ENCODE peak calls at places on chromosomes 12 and 14, in five cellular contexts. H is H1, O is IMR-90, I is neuronal stem cell, Y is mesenchymal stem cell. L is an unnamed sample.

GRCh38 chr12:70367268-70368141 is 1.4 kb downstream of the KCNMB4 start:
- DNase-seq in H (no peak), O (peak; percentile 11), I (peak; percentile 11), Y (peak; percentile 18), L (no peak)

GRCh38 chr14:105894978-105895881 is 368.8 kb downstream of the TMEM121 start:
- DNase-seq in H (no peak), O (no peak), I (no peak), Y (no peak), L (no peak)

GRCh38 chr14:74941676-74942097 is 13.7 kb downstream of the PGF start:
- DNase-seq in H (no peak), O (peak; percentile 57), I (no peak), Y (peak; percentile 63), L (no peak)

GRCh38 chr12:72234871-72235270 is 37.3 kb upstream of the TRHDE start:
- DNase-seq in H (no peak), O (peak; percentile 37), I (no peak), Y (no peak), L (no peak)

GRCh38 chr12:44960423-44960822 is 84.3 kb upstream of the NELL2 start:
- DNase-seq in H (no peak), O (no peak), I (no peak), Y (no peak), L (peak; percentile 31)

GRCh38 chr14:72906316-72906715 is 12.4 kb upstream of the DPF3 start:
- DNase-seq in H (no peak), O (peak; percentile 87), I (no peak), Y (peak; percentile 38), L (no peak)

GRCh38 chr12:49622501-49623141 is 740 bp upstream of the PRPF40B start:
- DNase-seq in H (no peak), O (peak; percentile 3), I (no peak), Y (no peak), L (peak; percentile 64)

GRCh38 chr14:71592361-71592760 is 339.9 kb upstream of the RGS6 start:
- DNase-seq in H (no peak), O (no peak), I (no peak), Y (no peak), L (no peak)

GRCh38 chr14:70722418-70722817 is 80.7 kb downstream of the TTC9 start:
- DNase-seq in H (no peak), O (no peak), I (no peak), Y (no peak), L (no peak)

GRCh38 chr12:121992059-121992879 is 29.4 kb upstream of the BCL7A start:
- DNase-seq in H (no peak), O (peak; percentile 99), I (no peak), Y (peak; percentile 94), L (no peak)

GRCh38 chr12:47378907-47379306 is 299.1 kb upstream of the AMIGO2 start:
- DNase-seq in H (no peak), O (peak; percentile 25), I (no peak), Y (no peak), L (no peak)

GRCh38 chr12:64699504-64700115 is 59.6 kb downstream of the GNS start:
- DNase-seq in H (no peak), O (no peak), I (no peak), Y (no peak), L (no peak)

GRCh38 chr12:29157486-29157946 is 8.4 kb downstream of the FAR2 start:
- DNase-seq in H (no peak), O (peak; percentile 33), I (no peak), Y (no peak), L (no peak)

GRCh38 chr14:61584258-61584657 is 111.1 kb upstream of the HIF1A start:
- DNase-seq in H (no peak), O (peak; percentile 92), I (no peak), Y (peak; percentile 92), L (no peak)

GRCh38 chr12:7869137-7869536 is 3.6 kb downstream of the SLC2A14 start:
- DNase-seq in H (no peak), O (peak; percentile 64), I (no peak), Y (no peak), L (no peak)

GRCh38 chr14:64410084-64410774 is 22.1 kb downstream of the MTHFD1 start:
- DNase-seq in H (no peak), O (peak; percentile 35), I (no peak), Y (peak; percentile 78), L (peak; percentile 66)

GRCh38 chr12:121494093-121494787 is 86.6 kb downstream of the KDM2B start:
- DNase-seq in H (peak; percentile 33), O (peak; percentile 33), I (peak; percentile 54), Y (peak; percentile 31), L (peak; percentile 78)

GRCh38 chr12:103841690-103842584 is 903 bp upstream of the NT5DC3 start:
- DNase-seq in H (peak; percentile 7), O (peak; percentile 76), I (peak; percentile 44), Y (peak; percentile 85), L (peak; percentile 90)

GRCh38 chr12:103839893-103840292 is 1.1 kb downstream of the NT5DC3 start:
- DNase-seq in H (no peak), O (no peak), I (no peak), Y (no peak), L (no peak)

GRCh38 chr12:103839103-103839502 is 1.9 kb downstream of the NT5DC3 start:
- DNase-seq in H (no peak), O (no peak), I (no peak), Y (no peak), L (no peak)

GRCh38 chr12:103840399-103840880 is 594 bp downstream of the NT5DC3 start:
- DNase-seq in H (no peak), O (peak; percentile 25), I (no peak), Y (peak; percentile 38), L (no peak)

DNA sequence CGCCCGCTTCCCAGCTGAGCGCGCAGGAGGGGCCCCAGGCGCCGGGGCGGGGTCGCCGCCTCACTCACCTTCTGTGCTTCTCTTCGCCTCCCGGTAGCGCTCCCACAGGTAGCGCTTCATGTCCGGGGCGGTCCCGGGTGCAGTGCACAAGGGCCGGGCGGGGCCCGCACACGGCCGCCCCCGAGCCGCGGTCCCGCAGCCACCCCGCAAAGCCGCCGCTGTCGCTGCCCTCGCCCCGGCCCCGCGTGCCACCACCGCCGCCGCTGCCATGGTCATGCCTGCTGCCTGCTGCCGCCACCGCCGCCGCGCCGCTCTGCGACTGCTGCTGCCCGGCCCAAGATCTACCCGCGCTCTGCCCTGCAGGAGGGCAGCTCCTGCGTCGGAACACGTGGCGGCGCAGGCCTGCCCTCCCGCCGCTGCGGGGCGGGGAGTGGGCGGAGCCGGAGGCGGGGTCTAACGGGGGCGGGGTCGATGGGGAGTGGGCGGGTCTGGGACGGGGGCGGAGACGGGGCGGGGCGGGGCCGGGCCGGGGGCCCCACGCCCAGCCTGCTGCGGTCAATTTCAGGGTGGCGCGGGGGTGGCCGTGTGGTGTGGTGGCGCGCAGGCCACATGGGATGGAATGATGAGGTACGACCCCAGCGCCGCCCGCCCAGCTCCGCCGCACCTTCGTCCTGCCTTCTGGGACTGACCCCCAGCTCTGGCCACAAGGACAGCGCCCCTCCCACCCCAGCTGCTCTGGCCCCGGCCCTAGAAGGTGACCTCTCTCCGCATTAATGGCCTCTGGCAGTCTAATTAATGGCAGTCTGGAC is at the start of gene NT5DC3:
- DNase-seq in H (peak; percentile 60), O (peak; percentile 74), I (peak; percentile 83), Y (peak; percentile 80), L (peak; percentile 92)
- H3K27ac ChIP-seq in H (no peak within 1 kb of the TSS), O (peak within 1 kb of the TSS; percentile 51), I (no peak within 1 kb of the TSS), Y (peak within 1 kb of the TSS; percentile 80), L (no peak within 1 kb of the TSS)

DNA sequence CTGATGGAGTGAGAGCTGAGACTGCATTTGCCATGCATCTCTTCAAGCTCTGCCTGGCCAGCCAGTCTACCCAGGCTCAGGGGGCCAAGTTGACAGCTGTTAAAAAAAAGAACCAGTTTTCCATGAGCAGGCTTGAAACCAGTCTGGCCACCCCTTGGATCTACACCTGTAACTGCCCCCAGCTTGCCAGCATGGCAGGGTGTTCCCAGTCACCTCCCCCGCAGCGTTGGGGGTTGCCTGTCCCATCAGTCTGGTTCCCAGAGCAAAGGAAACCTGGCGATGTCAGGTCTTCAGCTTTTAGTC is 202.7 kb downstream of the ZFP36L1 start:
- DNase-seq in H (no peak), O (no peak), I (no peak), Y (no peak), L (no peak)
- H3K79me1 ChIP-seq in H (no peaks in the 10 kb centered on the region), O (no peaks in the 10 kb centered on the region), I (no peaks in the 10 kb centered on the region), Y (no peaks in the 10 kb centered on the region), L (no peaks in the 10 kb centered on the region)

GRCh38 chr12:108803428-108804105 is 53.8 kb downstream of the SSH1 start:
- DNase-seq in H (no peak), O (peak; percentile 94), I (peak; percentile 79), Y (peak; percentile 96), L (peak; percentile 79)
- H3K27ac ChIP-seq in H (no peak overlapping the region), O (peak overlapping the region; percentile 97), I (no peak overlapping the region), Y (peak overlapping the region; percentile 98), L (no peak overlapping the region)

GRCh38 chr14:68591786-68592185 is 201.1 kb downstream of the ZFP36L1 start:
- DNase-seq in H (no peak), O (no peak), I (no peak), Y (no peak), L (no peak)
- H3K79me1 ChIP-seq in H (no peaks in the 10 kb centered on the region), O (no peaks in the 10 kb centered on the region), I (no peaks in the 10 kb centered on the region), Y (no peaks in the 10 kb centered on the region), L (no peaks in the 10 kb centered on the region)

GRCh38 chr14:68193970-68194634 is 374.5 kb downstream of the RAD51B start:
- DNase-seq in H (no peak), O (no peak), I (no peak), Y (no peak), L (no peak)
- H3K27ac ChIP-seq in H (no peak overlapping the region), O (no peak overlapping the region), I (no peak overlapping the region), Y (no peak overlapping the region), L (no peak overlapping the region)

DNA sequence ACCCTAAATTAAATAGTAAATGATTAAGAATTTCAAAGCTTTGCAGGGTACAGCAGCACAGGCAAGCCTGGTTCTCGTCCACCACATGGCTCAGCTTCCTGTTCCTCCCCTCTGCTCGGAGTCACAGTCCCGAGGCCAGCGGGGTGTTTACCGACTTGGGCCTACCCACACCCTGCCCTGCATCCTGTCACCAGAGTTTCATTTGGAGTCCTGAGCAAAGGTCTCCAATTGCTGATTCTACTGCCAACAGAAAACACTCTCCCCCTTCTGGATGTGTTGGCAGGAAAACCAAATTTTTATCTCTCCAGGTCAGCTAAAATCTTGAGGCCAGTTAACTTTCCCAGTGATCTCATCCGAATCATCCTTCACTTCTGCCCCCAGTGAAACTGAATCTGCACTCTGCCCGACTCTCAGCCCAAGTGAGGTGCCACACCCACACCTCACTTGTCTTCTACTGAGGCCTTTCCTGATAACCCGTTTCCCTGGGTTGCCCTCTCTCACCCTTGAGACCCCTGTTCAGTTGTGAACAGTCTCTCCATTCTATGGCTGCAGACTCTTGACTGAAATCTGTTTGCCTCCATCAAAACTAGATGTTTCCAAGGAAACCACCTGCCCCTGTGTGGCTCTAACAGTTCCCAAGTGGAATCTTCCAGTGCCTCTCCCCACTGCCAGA is 71.2 kb downstream of the VCPKMT start:
- DNase-seq in H (no peak), O (peak; percentile 88), I (no peak), Y (peak; percentile 38), L (no peak)
- H3K79me1 ChIP-seq in H (no peaks in the 10 kb centered on the region), O (peaks cover 13% of the 10 kb centered on the region), I (no peaks in the 10 kb centered on the region), Y (no peaks in the 10 kb centered on the region), L (no peaks in the 10 kb centered on the region)

GRCh38 chr12:113228394-113229028 is 7.2 kb downstream of the TPCN1 start:
- DNase-seq in H (no peak), O (no peak), I (no peak), Y (no peak), L (no peak)

GRCh38 chr12:113232232-113232615 is 11.0 kb downstream of the TPCN1 start:
- DNase-seq in H (no peak), O (no peak), I (no peak), Y (no peak), L (no peak)

GRCh38 chr12:113232787-113233585 is 11.7 kb downstream of the TPCN1 start:
- DNase-seq in H (no peak), O (no peak), I (no peak), Y (no peak), L (peak; percentile 95)

GRCh38 chr12:113231275-113232231 is 10.3 kb downstream of the TPCN1 start:
- DNase-seq in H (no peak), O (peak; percentile 46), I (no peak), Y (peak; percentile 59), L (peak; percentile 63)

GRCh38 chr12:113230315-113231274 is 9.3 kb downstream of the TPCN1 start:
- DNase-seq in H (no peak), O (no peak), I (no peak), Y (no peak), L (no peak)
- H3K27ac ChIP-seq in H (peak overlapping the region; percentile 27), O (peak overlapping the region; percentile 30), I (no peak overlapping the region), Y (peak overlapping the region; percentile 95), L (no peak overlapping the region)